ENCODE peak calls at places on chromosomes 2 and 18, in five cellular contexts. L, Q, D, K and G are unnamed samples.

GRCh38 chr2:49248506-49248905 is 94.2 kb upstream of the FSHR start:
- DNase-seq in L (no peak), Q (peak; percentile 80), D (peak; percentile 66), K (no peak), G (peak; percentile 68)

GRCh38 chr2:217294211-217294610 is 434.3 kb upstream of the TNP1 start:
- DNase-seq in L (no peak), Q (no peak), D (peak; percentile 8), K (no peak), G (no peak)

GRCh38 chr2:210174086-210174485 is 2.9 kb upstream of the KANSL1L start:
- DNase-seq in L (no peak), Q (no peak), D (no peak), K (no peak), G (no peak)

GRCh38 chr2:178241852-178242551 is 47.7 kb downstream of the OSBPL6 start:
- DNase-seq in L (no peak), Q (peak; percentile 82), D (peak; percentile 87), K (no peak), G (peak; percentile 48)

GRCh38 chr2:147913701-147914480 is 69.1 kb downstream of the ACVR2A start:
- DNase-seq in L (no peak), Q (peak; percentile 25), D (no peak), K (no peak), G (no peak)

GRCh38 chr2:147110317-147110716 is 734.5 kb upstream of the ACVR2A start:
- DNase-seq in L (no peak), Q (no peak), D (no peak), K (no peak), G (no peak)

GRCh38 chr2:223563462-223563861 is 38.7 kb downstream of the SCG2 start:
- DNase-seq in L (no peak), Q (peak; percentile 88), D (peak; percentile 96), K (no peak), G (peak; percentile 60)

GRCh38 chr2:23803275-23803964 is 123.5 kb downstream of the ATAD2B start:
- DNase-seq in L (no peak), Q (peak; percentile 69), D (peak; percentile 91), K (no peak), G (peak; percentile 68)

GRCh38 chr2:238150686-238151085 is 8.1 kb upstream of the ERFE start:
- DNase-seq in L (no peak), Q (no peak), D (no peak), K (no peak), G (no peak)

GRCh38 chr2:141698500-141698899 is 432.3 kb downstream of the LRP1B start:
- DNase-seq in L (no peak), Q (no peak), D (no peak), K (no peak), G (no peak)
- H3K4me2 ChIP-seq in L (no peak overlapping the region), Q (no peak overlapping the region), D (no peak overlapping the region), K (no peak overlapping the region), G (no peak overlapping the region)

GRCh38 chr2:66521459-66521858 is 86.5 kb downstream of the MEIS1 start:
- DNase-seq in L (no peak), Q (no peak), D (no peak), K (no peak), G (no peak)

GRCh38 chr2:66525609-66526008 is 90.7 kb downstream of the MEIS1 start:
- DNase-seq in L (no peak), Q (no peak), D (no peak), K (no peak), G (no peak)

GRCh38 chr2:66526171-66526570 is 91.2 kb downstream of the MEIS1 start:
- DNase-seq in L (no peak), Q (no peak), D (no peak), K (no peak), G (no peak)

GRCh38 chr2:66522591-66523379 is 87.9 kb downstream of the MEIS1 start:
- DNase-seq in L (no peak), Q (no peak), D (no peak), K (no peak), G (no peak)

DNA sequence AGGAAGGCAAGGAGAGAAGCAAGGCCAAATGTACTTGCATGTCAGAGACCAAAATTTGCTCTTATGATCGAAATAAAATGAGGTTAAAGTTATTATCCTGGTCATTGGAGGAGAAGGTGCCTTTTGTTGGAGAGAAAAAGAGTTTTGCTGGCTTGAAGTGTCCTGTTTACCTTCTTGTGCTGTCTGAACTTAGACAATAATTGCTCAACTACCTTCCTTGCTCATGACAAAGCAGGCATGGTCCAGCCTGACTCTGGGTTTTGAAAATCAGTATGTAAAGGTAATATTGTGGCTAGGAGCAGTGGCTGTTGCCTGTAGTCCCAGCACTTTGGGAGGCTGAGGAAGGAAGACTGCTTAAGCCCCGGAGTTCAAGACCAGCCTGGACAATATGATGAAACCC is 89.1 kb downstream of the MEIS1 start:
- DNase-seq in L (no peak), Q (no peak), D (no peak), K (no peak), G (no peak)
- H3K4me1 ChIP-seq in L (no peaks in the 10 kb centered on the region), Q (no peaks in the 10 kb centered on the region), D (no peaks in the 10 kb centered on the region), K (peaks cover 3% of the 10 kb centered on the region), G (no peaks in the 10 kb centered on the region)

GRCh38 chr2:60556998-60557955 is 3.8 kb upstream of the BCL11A start:
- DNase-seq in L (no peak), Q (no peak), D (no peak), K (no peak), G (no peak)
- H3K79me2 ChIP-seq in L (no peaks in the 10 kb centered on the region), Q (peaks cover 4% of the 10 kb centered on the region), D (peaks cover 9% of the 10 kb centered on the region), K (no peaks in the 10 kb centered on the region), G (no peaks in the 10 kb centered on the region)

GRCh38 chr18:75698861-75699260 is 271.4 kb upstream of the SMIM21 start:
- DNase-seq in L (no peak), Q (no peak), D (no peak), K (no peak), G (no peak)
- H3K4me2 ChIP-seq in L (no peak overlapping the region), Q (no peak overlapping the region), D (peak overlapping the region; percentile 13), K (no peak overlapping the region), G (no peak overlapping the region)

GRCh38 chr2:232870002-232870765 is at the start of gene SNORC:
- DNase-seq in L (no peak), Q (no peak), D (no peak), K (no peak), G (no peak)

GRCh38 chr2:232872826-232873225 is 2.8 kb downstream of the SNORC start:
- DNase-seq in L (no peak), Q (no peak), D (no peak), K (no peak), G (no peak)

GRCh38 chr2:232870766-232871371 is 805 bp downstream of the SNORC start:
- DNase-seq in L (no peak), Q (no peak), D (no peak), K (no peak), G (no peak)

GRCh38 chr2:232871835-232872736 is 2.0 kb downstream of the SNORC start:
- DNase-seq in L (no peak), Q (no peak), D (no peak), K (no peak), G (no peak)

GRCh38 chr2:232871418-232871834 is 1.4 kb downstream of the SNORC start:
- DNase-seq in L (no peak), Q (no peak), D (no peak), K (no peak), G (no peak)
- H3K4me1 ChIP-seq in L (no peaks in the 10 kb centered on the region), Q (peaks cover 10% of the 10 kb centered on the region), D (peaks cover 7% of the 10 kb centered on the region), K (no peaks in the 10 kb centered on the region), G (no peaks in the 10 kb centered on the region)

DNA sequence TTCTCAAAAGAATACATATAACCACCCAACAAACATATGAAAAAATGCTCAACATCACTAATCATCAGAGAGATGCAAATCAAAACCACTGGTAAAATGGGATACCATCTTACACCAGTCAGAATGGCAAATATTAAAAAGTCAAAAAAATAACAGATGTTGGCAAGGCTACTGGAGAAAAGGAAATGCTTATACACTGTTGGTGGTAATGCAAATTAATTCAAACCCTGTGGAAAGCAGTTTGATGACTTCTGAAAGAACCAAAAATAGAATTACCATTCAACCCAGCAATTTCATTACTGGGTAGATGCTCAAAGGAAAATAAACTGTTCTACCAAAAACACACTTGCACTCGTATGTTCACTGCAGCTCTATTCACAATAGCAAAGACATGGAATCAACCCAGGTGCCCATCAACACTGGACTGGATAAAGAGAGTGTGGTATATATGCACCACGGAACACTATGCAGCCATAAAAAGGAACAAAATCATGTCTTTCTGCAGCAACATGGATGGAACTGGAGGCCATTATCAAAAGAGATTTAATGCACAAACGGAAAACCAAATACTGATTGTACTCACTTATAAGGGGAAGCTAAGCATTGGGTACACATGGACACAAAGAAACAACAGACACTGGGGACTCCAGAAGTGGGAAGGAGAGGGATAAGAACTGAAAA is 38.8 kb downstream of the NCKAP1 start:
- DNase-seq in L (no peak), Q (no peak), D (no peak), K (no peak), G (no peak)
- H3K79me2 ChIP-seq in L (no peaks in the 10 kb centered on the region), Q (peaks cover 70% of the 10 kb centered on the region), D (peaks cover 17% of the 10 kb centered on the region), K (no peaks in the 10 kb centered on the region), G (peaks cover 55% of the 10 kb centered on the region)

DNA sequence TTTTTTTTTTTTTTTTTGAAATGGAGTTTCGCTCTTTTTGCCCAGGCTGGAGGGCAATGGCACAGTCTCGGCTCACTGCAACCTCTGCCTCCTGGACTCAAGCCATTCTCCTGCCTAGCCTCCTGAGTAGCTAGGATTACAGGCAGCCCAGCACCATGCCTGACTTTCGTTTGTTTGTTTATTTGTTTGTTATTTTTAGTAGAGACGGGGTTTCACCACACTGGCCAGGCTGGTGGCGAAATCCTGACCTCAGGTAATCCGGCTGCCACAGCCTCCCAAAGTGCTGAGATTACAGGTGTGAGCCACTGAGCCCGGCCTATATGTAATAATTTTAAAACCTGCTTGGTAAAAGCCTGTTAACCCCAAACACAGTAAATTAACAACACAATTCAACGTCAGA is 435.7 kb downstream of the LRRTM4 start:
- DNase-seq in L (no peak), Q (no peak), D (no peak), K (peak; percentile 32), G (no peak)
- H3K4me2 ChIP-seq in L (no peak overlapping the region), Q (no peak overlapping the region), D (no peak overlapping the region), K (peak overlapping the region; percentile 74), G (no peak overlapping the region)